ENCODE peak calls at places on chromosomes 5 and 9, in five cellular contexts. P, A, Z, I and D are unnamed samples.

GRCh38 chr5:31962321-31962720 is 211.8 kb downstream of the GOLPH3 start:
- DNase-seq in P (no peak), A (no peak), Z (no peak), I (no peak), D (no peak)

GRCh38 chr9:123834907-123835562 is 94.9 kb downstream of the DENND1A start:
- DNase-seq in P (no peak), A (no peak), Z (no peak), I (no peak), D (no peak)

GRCh38 chr5:138545919-138546562 is 3.0 kb upstream of the ETF1 start:
- DNase-seq in P (no peak), A (no peak), Z (no peak), I (no peak), D (no peak)

GRCh38 chr5:69450116-69450515 is 35.2 kb downstream of the MARVELD2 start:
- DNase-seq in P (peak), A (no peak), Z (no peak), I (no peak), D (no peak)

GRCh38 chr9:14439555-14439954 is 125.6 kb upstream of the NFIB start:
- DNase-seq in P (no peak), A (no peak), Z (no peak), I (no peak), D (no peak)

GRCh38 chr9:124660341-124660801 is 110.7 kb downstream of the NR6A1 start:
- DNase-seq in P (peak), A (no peak), Z (no peak), I (no peak), D (no peak)

GRCh38 chr5:53114988-53115387 is 5.4 kb upstream of the MOCS2 start:
- DNase-seq in P (no peak), A (no peak), Z (no peak), I (no peak), D (no peak)

GRCh38 chr9:4691794-4692193 is 12.4 kb downstream of the CDC37L1 start:
- DNase-seq in P (no peak), A (no peak), Z (no peak), I (no peak), D (no peak)

GRCh38 chr9:91174772-91175171 is 186.9 kb downstream of the AUH start:
- DNase-seq in P (no peak), A (no peak), Z (no peak), I (no peak), D (no peak)

GRCh38 chr5:83927140-83927733 is 206.6 kb upstream of the HAPLN1 start:
- DNase-seq in P (peak), A (no peak), Z (peak), I (peak), D (peak)

GRCh38 chr9:13554626-13555025 is 275.1 kb upstream of the MPDZ start:
- DNase-seq in P (no peak), A (no peak), Z (no peak), I (no peak), D (no peak)

GRCh38 chr5:168315991-168316578 is 24.6 kb downstream of the WWC1 start:
- DNase-seq in P (no peak), A (no peak), Z (no peak), I (no peak), D (no peak)

GRCh38 chr9:113636693-113637092 is 173.2 kb downstream of the RGS3 start:
- DNase-seq in P (no peak), A (no peak), Z (no peak), I (no peak), D (no peak)

GRCh38 chr5:98771389-98772109 is 1.9 kb upstream of the RGMB start:
- DNase-seq in P (peak), A (peak), Z (peak), I (peak), D (peak)